ENCODE peak calls at places on chromosome 10, in eight cellular contexts. B, D, M, W, S, G, Y and R are unnamed samples.

GRCh38 chr10:36182059-36182654 is 540.1 kb upstream of the FZD8 start:
- DNase-seq in S (no peak), D (no peak), G (no peak), M (no peak), B (no peak), W (no peak), Y (no peak), R (no peak)

GRCh38 chr10:608331-609265 is 80.9 kb downstream of the DIP2C start:
- DNase-seq in D (no peak), S (no peak), B (no peak), Y (no peak), W (no peak), G (no peak), M (no peak), R (no peak)

GRCh38 chr10:3754727-3755439 is 30.1 kb downstream of the KLF6 start:
- DNase-seq in G (peak), Y (no peak), S (peak), B (no peak), D (peak), M (no peak), W (no peak), R (no peak)

GRCh38 chr10:132135398-132135872 is 51.3 kb upstream of the DPYSL4 start:
- DNase-seq in Y (no peak), G (no peak), S (no peak), M (no peak), B (no peak), D (no peak), W (no peak), R (no peak)

GRCh38 chr10:43125274-43125845 is 12.9 kb upstream of the CSGALNACT2 start:
- DNase-seq in S (no peak), D (no peak), W (no peak), M (no peak), Y (no peak), B (no peak), G (no peak), R (no peak)

GRCh38 chr10:49613882-49614241 is at the start of gene CHAT:
- DNase-seq in G (no peak), D (no peak), Y (no peak), M (no peak), S (no peak), W (no peak), B (no peak), R (no peak)

GRCh38 chr10:95637140-95637539 is 19.4 kb downstream of the ALDH18A1 start:
- DNase-seq in S (no peak), M (no peak), G (no peak), Y (no peak), D (no peak), B (no peak), W (no peak), R (no peak)

GRCh38 chr10:652226-652625 is 37.2 kb downstream of the DIP2C start:
- DNase-seq in W (no peak), B (no peak), G (no peak), S (no peak), D (no peak), M (no peak), Y (no peak), R (no peak)

GRCh38 chr10:60208676-60209269 is 180.9 kb downstream of the ANK3 start:
- DNase-seq in S (no peak), Y (no peak), D (no peak), W (no peak), G (peak), M (peak), B (no peak), R (peak)

GRCh38 chr10:110498087-110498981 is 627 bp downstream of the DUSP5 start:
- DNase-seq in D (peak), B (peak), W (peak), M (peak), G (no peak), Y (no peak), S (no peak), R (peak)

GRCh38 chr10:969473-970150 is 18.6 kb upstream of the GTPBP4 start:
- DNase-seq in D (no peak), G (no peak), S (no peak), M (no peak), W (no peak), Y (no peak), B (no peak), R (no peak)

GRCh38 chr10:23194966-23195845 is 3.1 kb downstream of the PTF1A start:
- DNase-seq in W (no peak), D (peak), Y (no peak), G (no peak), M (peak), B (no peak), S (no peak), R (no peak)

GRCh38 chr10:62907470-62908212 is 91.5 kb upstream of the EGR2 start:
- DNase-seq in D (no peak), G (no peak), S (no peak), Y (no peak), M (no peak), B (no peak), W (no peak), R (peak)

GRCh38 chr10:85666106-85666505 is 700.5 kb downstream of the GRID1 start:
- DNase-seq in D (no peak), G (no peak), W (no peak), Y (no peak), M (peak), B (no peak), S (no peak), R (no peak)

GRCh38 chr10:76428541-76429330 is 997.3 kb downstream of the LRMDA start:
- DNase-seq in D (no peak), G (peak), W (no peak), B (no peak), M (no peak), Y (no peak), S (no peak), R (no peak)

GRCh38 chr10:70893227-70894006 is 5.1 kb upstream of the PCBD1 start:
- DNase-seq in B (peak), Y (no peak), W (no peak), S (no peak), D (no peak), M (no peak), G (no peak), R (no peak)

GRCh38 chr10:70917635-70918034 is 29.3 kb upstream of the PCBD1 start:
- DNase-seq in B (no peak), S (no peak), W (no peak), D (no peak), G (no peak), M (no peak), Y (no peak), R (no peak)

GRCh38 chr10:11832042-11832441 is 8.9 kb downstream of the PROSER2 start:
- DNase-seq in M (no peak), D (no peak), W (no peak), Y (no peak), G (no peak), S (no peak), B (no peak), R (no peak)

GRCh38 chr10:10778959-10779358 is 238.7 kb upstream of the CELF2 start:
- DNase-seq in M (no peak), B (no peak), S (no peak), Y (no peak), D (no peak), G (no peak), W (no peak), R (no peak)